ENCODE peak calls at places on chromosomes 11 and 22, in four cellular contexts. O is H1, S is GM12878, M is HepG2. Z is an unnamed sample.

GRCh38 chr11:131889760-131890620 is 519.6 kb downstream of the NTM start:
- DNase-seq in O (no peak), M (no peak), S (no peak), Z (no peak)

GRCh38 chr11:76228122-76229000 is 22.1 kb upstream of the WNT11 start:
- DNase-seq in M (no peak), O (no peak), S (no peak), Z (no peak)

GRCh38 chr11:63917685-63918523 is 940 bp upstream of the RCOR2 start:
- DNase-seq in O (no peak), M (peak), S (no peak), Z (no peak)

GRCh38 chr22:48695251-48695650 is 1132.4 kb downstream of the BRD1 start:
- DNase-seq in O (no peak), S (no peak), M (no peak), Z (no peak)

GRCh38 chr22:20549232-20549841 is 41.9 kb downstream of the MED15 start:
- DNase-seq in M (no peak), O (no peak), S (no peak), Z (no peak)

GRCh38 chr11:39668640-39669039 is 1790.8 kb downstream of the LRRC4C start:
- DNase-seq in M (no peak), S (no peak), O (no peak), Z (no peak)

GRCh38 chr11:75305993-75306392 is 45.5 kb downstream of the ARRB1 start:
- DNase-seq in O (no peak), S (no peak), M (no peak), Z (no peak)

GRCh38 chr11:2801711-2802388 is 83.7 kb downstream of the CDKN1C start:
- DNase-seq in M (no peak), O (no peak), S (no peak), Z (no peak)

GRCh38 chr22:27561301-27561820 is 240.2 kb downstream of the MN1 start:
- DNase-seq in M (no peak), S (no peak), O (no peak), Z (no peak)

GRCh38 chr11:14179126-14179820 is 179.7 kb downstream of the RRAS2 start:
- DNase-seq in O (no peak), S (no peak), M (no peak), Z (no peak)

GRCh38 chr11:105723269-105723668 is 113.4 kb downstream of the GRIA4 start:
- DNase-seq in O (no peak), M (no peak), S (no peak), Z (no peak)

GRCh38 chr11:113296447-113297205 is 17.8 kb upstream of the TTC12 start:
- DNase-seq in S (no peak), M (no peak), O (no peak), Z (no peak)

GRCh38 chr11:2779981-2780849 is 80.4 kb upstream of the KCNQ1OT1 start:
- DNase-seq in O (no peak), S (no peak), M (peak), Z (no peak)

GRCh38 chr11:44632466-44633123 is 67.1 kb downstream of the CD82 start:
- DNase-seq in M (peak), O (no peak), S (no peak), Z (no peak)

GRCh38 chr11:72776844-72777754 is 16.7 kb downstream of the STARD10 start:
- DNase-seq in O (no peak), S (no peak), M (no peak), Z (no peak)

DNA sequence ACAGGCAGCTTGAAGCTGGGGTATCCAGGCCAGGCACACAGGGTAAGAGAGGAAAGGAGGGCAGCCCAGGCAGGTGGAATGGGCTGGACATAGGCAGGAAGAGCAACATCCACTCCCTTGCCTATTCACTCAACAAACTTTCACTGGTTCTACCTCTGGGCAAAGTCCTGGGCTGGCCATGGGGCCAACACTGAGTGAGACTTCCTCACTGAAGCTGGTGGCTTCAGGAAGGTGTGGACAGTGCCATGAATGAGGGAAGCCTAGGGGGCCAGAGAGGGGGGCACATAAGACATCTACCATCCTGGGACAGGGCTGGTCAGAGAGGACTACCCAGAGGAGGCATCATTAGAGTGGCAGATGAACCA is 44.9 kb upstream of the TCF20 start:
- DNase-seq in S (no peak), O (no peak), M (no peak), Z (no peak)
- TF ChIP-seq TAF1 in S (no peak), O (no peak), M (no peak), Z (no peak)

GRCh38 chr11:70247710-70248072 is 22.8 kb upstream of the PPFIA1 start:
- DNase-seq in M (no peak), S (no peak), O (no peak), Z (no peak)
- TF ChIP-seq TAF1 in M (no peak), S (no peak), O (no peak), Z (no peak)

DNA sequence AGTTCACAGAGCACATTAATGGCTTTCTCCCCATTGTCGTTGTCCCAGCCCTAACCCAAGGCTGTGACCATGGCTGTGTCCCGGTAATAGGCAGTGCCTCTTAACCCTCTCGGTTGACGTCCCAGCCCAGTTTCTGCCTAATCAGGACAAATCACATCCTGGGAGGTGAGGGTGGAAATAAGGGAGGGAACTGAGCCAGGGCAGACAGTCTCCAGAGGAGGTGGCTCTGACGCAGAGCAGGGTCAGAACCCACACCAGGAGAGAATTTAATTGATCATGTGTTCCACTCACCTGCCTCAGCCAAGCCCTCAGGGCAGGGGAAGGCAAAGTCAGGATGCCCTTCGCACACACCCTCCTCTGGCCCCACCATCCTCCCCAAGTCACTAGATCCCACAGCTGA is 17.0 kb downstream of the SLC43A1 start:
- DNase-seq in S (no peak), M (no peak), O (no peak), Z (no peak)
- TF ChIP-seq TAF1 in S (no peak), M (no peak), O (no peak), Z (no peak)

GRCh38 chr22:18029686-18030267 is 5.4 kb upstream of the MICAL3 start:
- DNase-seq in O (no peak), M (no peak), S (no peak), Z (no peak)

GRCh38 chr22:18032455-18033101 is 8.2 kb upstream of the MICAL3 start:
- DNase-seq in S (no peak), M (no peak), O (no peak), Z (no peak)

GRCh38 chr22:18031670-18032454 is 7.5 kb upstream of the MICAL3 start:
- DNase-seq in O (no peak), S (no peak), M (no peak), Z (no peak)

GRCh38 chr22:18024956-18025720 is 777 bp upstream of the MICAL3 start:
- DNase-seq in M (no peak), S (no peak), O (no peak), Z (no peak)

DNA sequence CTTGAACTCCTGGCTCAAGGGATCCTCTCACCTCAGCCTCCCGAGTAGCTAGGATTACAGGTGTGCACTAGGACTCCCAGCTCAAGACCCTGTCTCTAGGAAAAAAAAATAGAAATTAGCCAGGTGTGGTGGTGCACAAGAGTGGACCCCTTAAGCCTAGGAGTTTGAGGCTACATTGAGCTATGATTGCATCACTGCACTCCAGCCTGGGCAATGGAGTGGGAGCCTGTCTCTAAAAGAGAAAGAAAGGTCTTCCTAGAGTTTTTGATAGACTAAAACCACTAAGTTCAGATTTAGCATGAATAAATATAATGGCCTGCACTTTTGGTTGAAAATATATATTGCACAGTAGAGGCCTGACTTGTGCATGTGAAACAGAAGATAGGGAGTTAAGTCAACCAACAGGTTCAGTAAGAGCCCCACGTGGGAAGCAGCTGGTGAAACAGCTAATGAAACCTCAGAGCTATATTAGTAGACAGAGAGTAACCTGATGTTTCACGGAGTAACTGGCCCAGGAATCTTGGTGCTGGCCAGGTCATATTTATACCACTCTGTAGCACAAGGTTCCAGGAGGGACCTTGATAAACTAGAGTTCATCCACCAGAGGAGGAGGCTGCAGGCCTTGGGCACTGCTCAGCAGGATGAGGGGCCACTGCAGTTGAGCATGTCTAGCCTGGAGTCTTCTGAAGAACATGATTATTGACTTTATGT is 4.6 kb upstream of the MICAL3 start:
- DNase-seq in S (no peak), O (no peak), M (no peak), Z (peak)
- TF ChIP-seq TAF1 in S (no peak), O (no peak), M (no peak), Z (no peak)

Z was measured in GM12891.